ENCODE peak calls at places on chromosomes 6 and 20, in eight cellular contexts. C, U, M, K, S, E, A and P are unnamed samples.

GRCh38 chr20:20820104-20820503 is 107.7 kb upstream of the RALGAPA2 start:
- DNase-seq in C (no peak), U (no peak), M (no peak), K (no peak), S (no peak), E (peak), A (no peak), P (no peak)

GRCh38 chr6:46062312-46062711 is 46.7 kb upstream of the CLIC5 start:
- DNase-seq in C (no peak), U (peak), M (peak), K (no peak), S (no peak), E (peak), A (peak), P (no peak)

GRCh38 chr20:58019027-58019849 is 209.2 kb downstream of the ANKRD60 start:
- DNase-seq in C (peak), U (no peak), M (no peak), K (no peak), S (no peak), E (peak), A (no peak), P (no peak)

GRCh38 chr6:25014806-25015560 is 79.2 kb upstream of the RIPOR2 start:
- DNase-seq in C (peak), U (no peak), M (peak), K (no peak), S (no peak), E (peak), A (peak), P (no peak)

GRCh38 chr6:3874069-3874468 is 24.9 kb downstream of the FAM50B start:
- DNase-seq in C (no peak), U (no peak), M (no peak), K (no peak), S (no peak), E (no peak), A (no peak), P (no peak)

GRCh38 chr6:20680697-20681165 is 146.5 kb downstream of the CDKAL1 start:
- DNase-seq in C (no peak), U (no peak), M (peak), K (no peak), S (no peak), E (no peak), A (no peak), P (no peak)

GRCh38 chr6:121857551-121857950 is 422.1 kb downstream of the GJA1 start:
- DNase-seq in C (no peak), U (no peak), M (no peak), K (no peak), S (no peak), E (no peak), A (no peak), P (no peak)

GRCh38 chr20:15836634-15837033 is 736.6 kb downstream of the KIF16B start:
- DNase-seq in C (no peak), U (no peak), M (no peak), K (no peak), S (no peak), E (no peak), A (no peak), P (no peak)